ENCODE peak calls at places on chromosomes 6 and 20, in five cellular contexts. R, O, X, Y and A are unnamed samples.

GRCh38 chr6:19297880-19298279 is 539.3 kb upstream of the ID4 start:
- DNase-seq in R (no peak), O (no peak), X (no peak), Y (no peak), A (no peak)

GRCh38 chr20:24872291-24873014 is 76.6 kb upstream of the CST7 start:
- DNase-seq in R (no peak), O (no peak), X (no peak), Y (no peak), A (no peak)

GRCh38 chr6:42740725-42741124 is 5.2 kb downstream of the TBCC start:
- DNase-seq in R (no peak), O (no peak), X (no peak), Y (no peak), A (no peak)

GRCh38 chr6:10901751-10902150 is 14.9 kb downstream of the SYCP2L start:
- DNase-seq in R (no peak), O (no peak), X (no peak), Y (no peak), A (peak)

GRCh38 chr6:7899046-7899888 is 11.3 kb downstream of the TXNDC5 start:
- DNase-seq in R (no peak), O (no peak), X (peak), Y (peak), A (no peak)

GRCh38 chr6:72950114-72950860 is 275.0 kb downstream of the KHDC1L start:
- DNase-seq in R (peak), O (no peak), X (no peak), Y (peak), A (no peak)

GRCh38 chr6:165899592-165899991 is 236.6 kb upstream of the PDE10A start:
- DNase-seq in R (no peak), O (no peak), X (no peak), Y (no peak), A (no peak)

GRCh38 chr6:6998194-6998569 is 109.6 kb upstream of the RREB1 start:
- DNase-seq in R (no peak), O (no peak), X (no peak), Y (no peak), A (no peak)

GRCh38 chr6:167079853-167080297 is 43.0 kb upstream of the CCR6 start:
- DNase-seq in R (no peak), O (no peak), X (peak), Y (no peak), A (peak)

GRCh38 chr20:50356522-50356880 is 153.7 kb upstream of the PTPN1 start:
- DNase-seq in R (no peak), O (no peak), X (no peak), Y (no peak), A (no peak)

GRCh38 chr6:135105710-135106109 is 51.1 kb upstream of the HBS1L start:
- DNase-seq in R (no peak), O (no peak), X (no peak), Y (no peak), A (no peak)

GRCh38 chr6:53523511-53524454 is 21.1 kb downstream of the GCLC start:
- DNase-seq in R (no peak), O (no peak), X (no peak), Y (no peak), A (no peak)

GRCh38 chr20:51382986-51383821 is 159.3 kb downstream of the NFATC2 start:
- DNase-seq in R (no peak), O (no peak), X (no peak), Y (no peak), A (no peak)

GRCh38 chr6:152380993-152381898 is 255.9 kb downstream of the SYNE1 start:
- DNase-seq in R (peak), O (no peak), X (no peak), Y (peak), A (no peak)

GRCh38 chr20:38349856-38350255 is 3.6 kb downstream of the LBP start:
- DNase-seq in R (no peak), O (no peak), X (no peak), Y (no peak), A (no peak)

GRCh38 chr6:168362276-168362990 is 42.9 kb upstream of the DACT2 start:
- DNase-seq in R (no peak), O (no peak), X (no peak), Y (no peak), A (no peak)

GRCh38 chr6:71333700-71334099 is 45.1 kb downstream of the OGFRL1 start:
- DNase-seq in R (no peak), O (no peak), X (no peak), Y (no peak), A (no peak)

GRCh38 chr6:21051777-21052176 is 517.5 kb downstream of the CDKAL1 start:
- DNase-seq in R (no peak), O (no peak), X (no peak), Y (no peak), A (no peak)

GRCh38 chr6:46509063-46509462 is 17.8 kb upstream of the RCAN2 start:
- DNase-seq in R (no peak), O (no peak), X (no peak), Y (no peak), A (no peak)

GRCh38 chr20:13610205-13610604 is 28.5 kb downstream of the TASP1 start:
- DNase-seq in R (no peak), O (no peak), X (peak), Y (peak), A (no peak)

GRCh38 chr6:42727084-42727601 is 4.7 kb upstream of the PRPH2 start:
- DNase-seq in R (no peak), O (peak), X (no peak), Y (no peak), A (no peak)

GRCh38 chr20:57598060-57598459 is 22.2 kb downstream of the ZBP1 start:
- DNase-seq in R (no peak), O (no peak), X (no peak), Y (no peak), A (no peak)

GRCh38 chr6:84448331-84448730 is 220.9 kb upstream of the CEP162 start:
- DNase-seq in R (no peak), O (no peak), X (no peak), Y (no peak), A (no peak)

GRCh38 chr6:87731818-87732661 is 30.0 kb upstream of the AKIRIN2 start:
- DNase-seq in R (peak), O (no peak), X (no peak), Y (peak), A (peak)

GRCh38 chr6:48243071-48243470 is 132.1 kb upstream of the PTCHD4 start:
- DNase-seq in R (no peak), O (no peak), X (no peak), Y (no peak), A (no peak)

GRCh38 chr6:146090474-146090873 is 61.6 kb downstream of the GRM1 start:
- DNase-seq in R (no peak), O (no peak), X (no peak), Y (no peak), A (no peak)

GRCh38 chr6:129175066-129175465 is 292.1 kb downstream of the LAMA2 start:
- DNase-seq in R (no peak), O (no peak), X (no peak), Y (no peak), A (no peak)

GRCh38 chr6:18389479-18389878 is 2.3 kb downstream of the RNF144B start:
- DNase-seq in R (no peak), O (no peak), X (no peak), Y (no peak), A (no peak)

GRCh38 chr20:53547664-53548239 is 45.9 kb downstream of the ZNF217 start:
- DNase-seq in R (peak), O (peak), X (peak), Y (peak), A (peak)

GRCh38 chr6:40457261-40457660 is 129.9 kb downstream of the LRFN2 start:
- DNase-seq in R (no peak), O (no peak), X (no peak), Y (no peak), A (no peak)

GRCh38 chr6:89411019-89411268 is 1.1 kb downstream of the RRAGD start:
- DNase-seq in R (no peak), O (no peak), X (no peak), Y (no peak), A (no peak)

GRCh38 chr6:29680416-29680815 is 536 bp downstream of the ZFP57 start:
- DNase-seq in R (no peak), O (peak), X (no peak), Y (no peak), A (no peak)

GRCh38 chr6:157145656-157146285 is 177.5 kb downstream of the TMEM242 start:
- DNase-seq in R (no peak), O (no peak), X (no peak), Y (no peak), A (no peak)

GRCh38 chr6:97765480-97765879 is 482.5 kb upstream of the MMS22L start:
- DNase-seq in R (no peak), O (no peak), X (no peak), Y (no peak), A (no peak)

GRCh38 chr20:45306431-45306982 is at the start of gene RBPJL:
- DNase-seq in R (no peak), O (peak), X (peak), Y (no peak), A (no peak)

GRCh38 chr6:90294989-90295853 is 1.4 kb downstream of the BACH2 start:
- DNase-seq in R (no peak), O (no peak), X (peak), Y (no peak), A (no peak)

GRCh38 chr6:125746731-125747588 is 2.5 kb upstream of the HEY2 start:
- DNase-seq in R (no peak), O (peak), X (peak), Y (peak), A (no peak)

DNA sequence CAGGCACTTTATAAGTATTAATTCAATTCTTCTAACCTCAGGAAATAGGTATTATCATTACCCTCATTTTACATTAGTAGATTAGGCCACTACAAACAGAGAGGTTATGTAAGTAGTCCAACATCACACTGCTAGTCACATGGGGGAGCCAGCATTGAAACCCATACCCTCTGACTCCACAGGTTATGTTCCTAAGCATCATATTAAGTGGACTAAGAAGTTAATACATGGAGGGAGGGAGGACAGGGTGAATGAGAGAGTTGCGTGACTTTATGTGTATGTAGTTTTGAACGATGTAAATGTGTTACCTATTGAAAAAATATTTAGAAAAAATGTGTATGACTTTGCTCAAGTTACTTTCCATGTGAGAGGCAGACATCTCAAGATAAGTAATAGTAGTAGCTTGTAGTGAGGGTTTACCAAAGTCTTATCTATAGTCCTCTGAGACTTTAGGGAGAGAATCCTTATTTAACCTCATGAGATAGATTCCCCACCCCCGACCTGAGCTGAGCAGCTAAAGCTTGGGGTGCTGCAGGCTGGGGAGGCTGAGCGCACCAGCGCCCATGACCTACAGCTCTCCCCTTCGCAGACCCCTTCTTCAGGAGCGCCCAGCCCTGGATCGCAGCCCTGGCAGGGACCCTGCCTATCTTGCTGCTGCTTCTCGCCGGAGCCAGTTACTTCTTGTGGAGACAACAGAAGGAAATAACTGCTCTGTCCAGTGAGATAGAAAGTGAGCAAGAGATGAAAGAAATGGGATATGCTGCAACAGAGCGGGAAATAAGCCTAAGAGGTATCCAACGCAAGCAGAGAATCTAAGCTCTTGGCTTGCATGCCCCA is 7.5 kb downstream of the BTN3A2 start:
- DNase-seq in R (no peak), O (no peak), X (no peak), Y (no peak), A (no peak)
- TF ChIP-seq ZNF274 in R (no peak), O (no peak), X (no peak), Y (no peak), A (no peak)

DNA sequence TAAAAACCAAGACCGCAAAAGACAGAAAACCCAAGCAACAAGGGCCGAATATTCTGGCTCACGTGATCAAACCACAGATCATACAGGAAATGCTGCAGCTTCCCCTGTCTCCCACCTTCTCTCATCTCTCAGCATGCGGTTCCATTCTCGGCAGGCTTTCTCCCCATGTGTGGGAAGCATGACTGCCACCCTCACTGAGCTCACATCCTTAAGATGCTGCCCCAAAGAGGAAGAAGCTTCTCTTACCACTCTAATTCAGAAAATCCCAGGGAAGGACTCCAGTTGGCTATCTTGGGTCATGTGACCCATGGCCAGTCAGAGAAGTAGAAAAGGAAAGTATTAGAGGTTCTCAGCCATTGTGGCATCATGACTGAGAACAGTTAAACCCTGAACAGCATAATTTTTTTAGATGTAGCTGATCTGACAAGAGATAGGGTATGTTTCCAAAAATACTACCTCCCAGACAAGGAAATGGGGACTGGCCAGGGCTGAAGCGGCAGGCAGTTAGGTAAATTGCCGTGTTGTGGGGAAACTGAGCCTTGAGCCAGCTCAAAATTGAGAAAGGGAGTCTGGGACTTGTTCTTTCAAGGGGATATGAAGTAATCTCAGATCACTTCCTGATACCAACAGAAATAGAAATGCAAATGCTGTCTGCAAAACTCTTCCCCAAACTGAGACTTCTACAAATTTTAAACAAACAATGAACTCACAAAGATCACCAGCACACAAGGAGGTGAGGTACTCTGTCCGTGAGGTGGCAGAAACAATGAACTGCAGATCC is 37.1 kb upstream of the GRM4 start:
- DNase-seq in R (no peak), O (no peak), X (peak), Y (no peak), A (peak)
- TF ChIP-seq JUND in R (no peak), O (no peak), X (no peak), Y (no peak), A (no peak)

GRCh38 chr20:31666258-31667042 is 28.7 kb downstream of the COX4I2 start:
- DNase-seq in R (no peak), O (no peak), X (peak), Y (no peak), A (no peak)
- TF ChIP-seq POLR2A in R (no peak), O (no peak), X (no peak), Y (peak), A (no peak)

GRCh38 chr6:12990162-12990561 is 273.6 kb downstream of the PHACTR1 start:
- DNase-seq in R (no peak), O (no peak), X (no peak), Y (no peak), A (no peak)
- TF ChIP-seq ZNF274 in R (no peak), O (no peak), X (no peak), Y (no peak), A (no peak)

GRCh38 chr6:159095561-159096095 is 50.8 kb upstream of the TAGAP start:
- DNase-seq in R (no peak), O (no peak), X (no peak), Y (no peak), A (no peak)

GRCh38 chr6:159099311-159099710 is 54.5 kb upstream of the TAGAP start:
- DNase-seq in R (no peak), O (no peak), X (no peak), Y (no peak), A (no peak)

GRCh38 chr6:159094444-159095252 is 49.9 kb upstream of the TAGAP start:
- DNase-seq in R (no peak), O (peak), X (no peak), Y (no peak), A (no peak)

GRCh38 chr6:159098636-159099106 is 53.9 kb upstream of the TAGAP start:
- DNase-seq in R (no peak), O (no peak), X (no peak), Y (no peak), A (no peak)

GRCh38 chr6:159097256-159097655 is 52.5 kb upstream of the TAGAP start:
- DNase-seq in R (no peak), O (no peak), X (no peak), Y (no peak), A (no peak)
- TF ChIP-seq JUND in R (no peak), O (no peak), X (no peak), Y (no peak), A (no peak)

GRCh38 chr20:62861732-62862336 is at the start of gene TCFL5:
- DNase-seq in R (peak), O (peak), X (peak), Y (peak), A (no peak)
- TF ChIP-seq POLR2A in R (no peak), O (no peak), X (peak), Y (peak), A (peak)